ENCODE peak calls at places on chromosomes 13 and 19, in four cellular contexts. M is PC-3, V is astrocyte of the spinal cord, I is IMR-90. K is an unnamed sample.

GRCh38 chr13:48403151-48403631 is 9.7 kb downstream of the LPAR6 start:
- DNase-seq in I (peak), V (no peak), M (no peak), K (no peak)

GRCh38 chr13:71149498-71150363 is 717.3 kb downstream of the DACH1 start:
- DNase-seq in V (no peak), I (no peak), M (no peak), K (peak)

GRCh38 chr13:35470671-35471465 is 5.6 kb downstream of the MAB21L1 start:
- DNase-seq in I (peak), M (no peak), V (peak), K (no peak)

GRCh38 chr13:113121183-113121927 is 1.2 kb upstream of the F10 start:
- DNase-seq in V (no peak), M (no peak), I (no peak), K (no peak)

GRCh38 chr13:58882556-58882955 is 1251.0 kb downstream of the PCDH17 start:
- DNase-seq in V (no peak), M (no peak), I (no peak), K (no peak)

GRCh38 chr19:52648336-52648990 is 10.3 kb upstream of the ZNF83 start:
- DNase-seq in I (peak), V (peak), M (no peak), K (no peak)

GRCh38 chr13:48068036-48068435 is 26.9 kb downstream of the MED4 start:
- DNase-seq in M (no peak), V (no peak), I (no peak), K (no peak)

GRCh38 chr19:54081032-54081431 is at the start of gene TARM1:
- DNase-seq in V (no peak), I (no peak), M (no peak), K (no peak)

GRCh38 chr19:45468159-45468651 is 409 bp downstream of the FOSB start:
- DNase-seq in V (no peak), M (no peak), I (no peak), K (no peak)

GRCh38 chr19:40503300-40503699 is 36.5 kb downstream of the SPTBN4 start:
- DNase-seq in V (no peak), M (no peak), I (no peak), K (no peak)

GRCh38 chr13:110518571-110518970 is 43.0 kb downstream of the RAB20 start:
- DNase-seq in M (no peak), I (no peak), V (no peak), K (no peak)

GRCh38 chr19:41265376-41266153 is 1.4 kb downstream of the HNRNPUL1 start:
- DNase-seq in I (peak), V (peak), M (peak), K (no peak)

GRCh38 chr13:100392709-100393630 is 195.6 kb downstream of the GGACT start:
- DNase-seq in V (peak), I (peak), M (peak), K (no peak)

GRCh38 chr13:44120814-44121505 is 241.3 kb downstream of the LACC1 start:
- DNase-seq in V (no peak), I (no peak), M (no peak), K (no peak)

GRCh38 chr13:91142572-91142971 is 204.9 kb upstream of the MIR17HG start:
- DNase-seq in I (peak), V (peak), M (peak), K (peak)

GRCh38 chr19:45474191-45474940 is 6.6 kb downstream of the FOSB start:
- DNase-seq in V (peak), I (peak), M (no peak), K (no peak)

GRCh38 chr19:45613926-45614725 is 12.1 kb upstream of the GPR4 start:
- DNase-seq in V (peak), I (peak), M (peak), K (no peak)

GRCh38 chr13:28584873-28585317 is 74.0 kb upstream of the POMP start:
- DNase-seq in M (peak), I (peak), V (peak), K (no peak)

GRCh38 chr19:51337141-51337860 is 4.6 kb downstream of the VSIG10L start:
- DNase-seq in M (no peak), V (no peak), I (no peak), K (no peak)

GRCh38 chr13:50144473-50145160 is 129.4 kb downstream of the KCNRG start:
- DNase-seq in I (no peak), M (no peak), V (no peak), K (no peak)

GRCh38 chr19:1843646-1844394 is 4.5 kb downstream of the REXO1 start:
- DNase-seq in M (no peak), V (no peak), I (no peak), K (no peak)

GRCh38 chr13:46850214-46850613 is 46.6 kb downstream of the HTR2A start:
- DNase-seq in V (no peak), I (no peak), M (no peak), K (no peak)

GRCh38 chr13:106617561-106617960 is 49.6 kb upstream of the ARGLU1 start:
- DNase-seq in V (peak), I (peak), M (peak), K (no peak)

GRCh38 chr19:19105365-19106060 is 32.8 kb downstream of the TMEM161A start:
- DNase-seq in V (peak), M (peak), I (no peak), K (no peak)

GRCh38 chr13:113178070-113178895 is 19.8 kb downstream of the PROZ start:
- DNase-seq in M (peak), I (peak), V (peak), K (no peak)

GRCh38 chr19:43778651-43779050 is 2.1 kb downstream of the KCNN4 start:
- DNase-seq in M (no peak), I (no peak), V (no peak), K (peak)

GRCh38 chr19:31372245-31372781 is 23.1 kb upstream of the TSHZ3 start:
- DNase-seq in M (no peak), I (no peak), V (no peak), K (no peak)

GRCh38 chr19:47310819-47311218 is 1.2 kb downstream of the C5AR1 start:
- DNase-seq in I (peak), M (peak), V (no peak), K (peak)

GRCh38 chr19:5914946-5915781 is 1.1 kb downstream of the CAPS start:
- DNase-seq in V (no peak), M (peak), I (no peak), K (no peak)

GRCh38 chr19:4136680-4137088 is 12.8 kb upstream of the MAP2K2 start:
- DNase-seq in M (no peak), V (no peak), I (no peak), K (no peak)

GRCh38 chr13:31476753-31477152 is 262.6 kb upstream of the RXFP2 start:
- DNase-seq in V (peak), M (no peak), I (no peak), K (no peak)

GRCh38 chr13:114140909-114141255 is 8.5 kb upstream of the RASA3 start:
- DNase-seq in I (no peak), M (no peak), V (no peak), K (no peak)

K was measured in NCI-H345.